ENCODE peak calls at places on chromosomes 7 and 10, in four cellular contexts. G is tibial nerve, R is GM12865, H is breast epithelium. S is an unnamed sample.

GRCh38 chr7:91628742-91629141 is 251.8 kb downstream of the MTERF1 start:
- DNase-seq in H (no peak), G (no peak), R (no peak), S (no peak)

GRCh38 chr7:47539398-47540052 is 42.4 kb downstream of the TNS3 start:
- DNase-seq in R (no peak), H (no peak), G (no peak), S (no peak)

GRCh38 chr7:105916603-105917002 is 40.2 kb upstream of the ATXN7L1 start:
- DNase-seq in R (no peak), H (no peak), G (no peak), S (no peak)

GRCh38 chr7:41633690-41634089 is 69.2 kb downstream of the INHBA start:
- DNase-seq in H (no peak), G (no peak), R (no peak), S (no peak)

GRCh38 chr10:60848680-60849079 is 70.4 kb downstream of the CDK1 start:
- DNase-seq in H (no peak), G (no peak), R (no peak), S (no peak)

GRCh38 chr7:27603813-27604212 is 58.9 kb downstream of the HIBADH start:
- DNase-seq in G (no peak), H (no peak), R (no peak), S (no peak)

GRCh38 chr7:44272456-44272855 is 52.9 kb downstream of the CAMK2B start:
- DNase-seq in G (no peak), R (no peak), H (no peak), S (no peak)

GRCh38 chr10:87105725-87106124 is 10.7 kb downstream of the SHLD2 start:
- DNase-seq in R (no peak), H (no peak), G (no peak), S (no peak)

GRCh38 chr7:105250239-105250638 is 138.5 kb downstream of the SRPK2 start:
- DNase-seq in H (no peak), G (no peak), R (no peak), S (no peak)

GRCh38 chr10:5467634-5468255 is 31.6 kb downstream of the CALML5 start:
- DNase-seq in R (no peak), H (no peak), G (no peak), S (no peak)

GRCh38 chr10:61903184-61903990 is 1.9 kb downstream of the ARID5B start:
- DNase-seq in H (no peak), R (peak), G (peak), S (peak)

GRCh38 chr10:132499367-132499685 is 38.3 kb upstream of the INPP5A start:
- DNase-seq in H (no peak), G (no peak), R (no peak), S (no peak)

GRCh38 chr7:46468753-46469356 is 547.8 kb upstream of the IGFBP3 start:
- DNase-seq in R (no peak), H (no peak), G (no peak), S (no peak)

GRCh38 chr7:27784399-27785053 is 44.6 kb downstream of the TAX1BP1 start:
- DNase-seq in R (peak), H (no peak), G (peak), S (no peak)

GRCh38 chr7:40658731-40659130 is 523.9 kb downstream of the SUGCT start:
- DNase-seq in R (no peak), G (no peak), H (no peak), S (no peak)

GRCh38 chr7:79055722-79056415 is 397.6 kb downstream of the MAGI2 start:
- DNase-seq in G (no peak), R (no peak), H (no peak), S (no peak)

GRCh38 chr7:152341039-152341913 is 94.5 kb downstream of the KMT2C start:
- DNase-seq in R (peak), G (peak), H (no peak), S (peak)

GRCh38 chr10:106424981-106425380 is 739.5 kb downstream of the SORCS1 start:
- DNase-seq in R (no peak), G (no peak), H (no peak), S (no peak)

GRCh38 chr10:11442001-11442773 is 169.3 kb downstream of the USP6NL start:
- DNase-seq in R (no peak), H (no peak), G (no peak), S (peak)

GRCh38 chr10:104387130-104387888 is 33.7 kb downstream of the CFAP58 start:
- DNase-seq in H (no peak), R (peak), G (no peak), S (no peak)

GRCh38 chr7:138116156-138116555 is 39.9 kb downstream of the AKR1D1 start:
- DNase-seq in R (no peak), H (no peak), G (no peak), S (no peak)

GRCh38 chr7:155865830-155866545 is 53.7 kb upstream of the SHH start:
- DNase-seq in G (no peak), R (no peak), H (no peak), S (no peak)

GRCh38 chr7:138527746-138528223 is 67.7 kb downstream of the TRIM24 start:
- DNase-seq in H (no peak), G (no peak), R (no peak), S (no peak)

GRCh38 chr7:45957721-45958120 is 36.6 kb upstream of the IGFBP3 start:
- DNase-seq in G (no peak), H (no peak), R (no peak), S (no peak)

GRCh38 chr7:2845193-2845592 is 1.1 kb upstream of the GNA12 start:
- DNase-seq in R (no peak), G (no peak), H (no peak), S (no peak)

GRCh38 chr7:123769371-123769770 is 20.6 kb upstream of the WASL start:
- DNase-seq in G (no peak), H (no peak), R (no peak), S (no peak)

DNA sequence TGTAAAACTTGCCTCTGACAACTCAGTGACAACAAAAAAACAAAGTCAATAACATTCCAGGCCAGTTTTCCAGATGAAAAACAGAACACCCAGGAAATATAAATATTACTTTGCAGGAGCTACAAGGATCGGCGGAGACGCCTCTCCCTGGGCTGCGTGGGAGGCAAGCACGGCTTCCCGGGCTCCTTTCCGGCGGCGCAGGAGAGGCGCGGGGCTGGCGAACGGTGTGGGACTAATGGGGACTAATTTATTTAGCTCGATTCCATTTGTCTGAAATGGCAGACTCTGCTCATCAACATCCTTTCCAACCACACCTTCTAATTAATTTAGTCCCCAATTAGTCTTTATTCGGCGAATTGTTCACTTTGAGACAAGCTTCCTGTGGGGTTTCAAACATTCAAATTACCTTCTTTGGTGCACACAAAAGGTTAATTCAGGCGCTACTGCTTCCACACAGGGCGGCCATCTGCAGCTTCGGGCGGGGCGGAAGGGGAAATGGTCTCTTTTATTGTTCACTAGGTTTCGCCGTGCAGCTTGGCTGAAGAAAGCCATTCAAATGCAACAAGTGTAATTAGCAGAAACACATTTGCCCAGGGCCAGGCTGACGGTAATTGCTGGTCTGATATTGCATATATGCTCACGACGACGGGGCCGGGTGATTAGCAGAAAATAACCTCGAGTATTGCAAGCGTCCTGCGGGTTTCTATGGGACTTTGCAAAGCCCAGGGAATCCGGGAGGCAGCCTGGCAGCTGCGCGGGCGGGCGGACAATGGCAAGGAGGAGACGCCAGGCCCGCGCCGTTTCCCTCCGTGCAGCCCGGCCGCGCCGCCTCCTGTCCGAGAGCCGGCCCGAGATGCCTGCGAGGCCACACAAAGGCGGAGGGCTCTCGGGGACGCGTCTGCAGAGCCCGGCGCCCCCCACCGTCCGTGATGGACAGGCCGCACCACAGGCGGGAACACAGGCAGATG is 270.1 kb downstream of the PTPRN2 start:
- DNase-seq in G (no peak), R (no peak), H (no peak), S (no peak)
- TF ChIP-seq CTCF in G (no peak), R (no peak), H (no peak), S (no peak)

GRCh38 chr10:78953124-78954008 is 115.4 kb upstream of the ZMIZ1 start:
- DNase-seq in G (no peak), H (no peak), R (peak), S (no peak)

GRCh38 chr10:78952018-78952417 is 116.7 kb upstream of the ZMIZ1 start:
- DNase-seq in H (no peak), G (no peak), R (no peak), S (no peak)

GRCh38 chr10:78954009-78954297 is 114.8 kb upstream of the ZMIZ1 start:
- DNase-seq in H (no peak), R (no peak), G (no peak), S (no peak)

GRCh38 chr10:78950656-78951587 is 117.8 kb upstream of the ZMIZ1 start:
- DNase-seq in H (no peak), G (no peak), R (no peak), S (no peak)

GRCh38 chr10:78952686-78953085 is 116.1 kb upstream of the ZMIZ1 start:
- DNase-seq in R (no peak), H (no peak), G (peak), S (no peak)
- TF ChIP-seq CTCF in R (no peak), H (no peak), G (no peak), S (no peak)

DNA sequence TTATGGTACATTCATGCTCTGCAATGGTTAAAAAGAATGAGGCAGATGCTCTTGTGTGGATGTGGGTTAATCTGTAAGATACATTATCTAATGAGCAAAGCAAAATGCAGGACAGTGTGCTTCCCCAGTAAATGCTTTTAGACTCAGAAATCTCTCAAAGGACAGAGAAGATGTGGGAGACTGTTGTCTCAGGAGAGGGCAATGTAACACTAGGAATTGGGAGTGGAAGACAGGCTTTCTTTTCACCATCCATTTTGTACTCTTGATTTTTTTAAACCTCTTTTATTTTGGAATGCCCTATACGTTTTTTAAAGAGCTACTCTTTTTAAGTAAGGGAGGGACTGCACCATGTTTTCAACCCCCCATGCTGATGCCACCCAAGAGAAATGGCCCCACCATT is 77.5 kb upstream of the ADAM12 start:
- DNase-seq in G (no peak), R (no peak), H (no peak), S (no peak)
- TF ChIP-seq CTCF in G (no peak), R (no peak), H (no peak), S (no peak)

DNA sequence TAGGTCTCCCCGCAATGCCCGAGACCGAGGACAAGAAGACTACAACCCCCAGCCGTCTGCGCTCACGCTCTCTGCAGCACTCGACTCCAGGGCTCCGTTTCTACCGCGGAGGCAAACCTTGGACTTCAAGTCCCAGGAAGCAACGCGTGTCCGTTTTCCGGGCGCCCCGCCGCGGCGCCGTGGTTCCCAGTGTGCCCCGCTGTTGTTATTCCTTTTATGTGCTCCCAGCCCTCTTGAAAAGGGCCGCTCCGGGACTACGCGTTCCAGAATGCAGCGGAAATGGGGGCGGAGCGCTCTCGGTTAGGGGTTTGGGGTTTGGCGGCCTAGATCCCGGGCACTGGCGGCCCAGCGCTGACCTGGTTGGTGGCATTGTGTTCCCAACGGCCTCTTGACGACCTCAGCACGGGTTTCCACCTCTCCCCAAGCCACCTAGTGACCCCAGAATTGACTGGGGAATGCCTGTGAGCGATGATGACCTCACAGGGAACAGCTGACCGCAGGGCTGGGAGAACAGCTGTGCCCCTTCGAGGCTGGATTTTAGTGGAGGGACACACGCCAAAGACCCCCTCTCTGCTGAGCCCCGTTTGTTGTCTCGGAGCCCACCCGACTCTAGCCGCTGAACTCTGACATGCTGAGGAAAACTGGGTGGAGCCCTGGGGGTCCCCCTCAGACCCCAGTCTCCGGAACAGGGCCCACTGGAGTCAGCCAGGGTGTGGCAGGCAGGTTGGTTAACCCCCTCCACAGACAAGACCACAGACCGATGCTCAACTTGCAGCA is 480 bp upstream of the CDK5 start:
- DNase-seq in H (peak), R (peak), G (peak), S (peak)
- TF ChIP-seq CTCF in H (no peak), R (no peak), G (peak), S (no peak)

GRCh38 chr10:86100581-86101061 is 266.0 kb downstream of the GRID1 start:
- DNase-seq in R (peak), H (no peak), G (no peak), S (peak)
- TF ChIP-seq CTCF in R (peak), H (no peak), G (no peak), S (no peak)

GRCh38 chr7:99235925-99236324 is 28.0 kb upstream of the KPNA7 start:
- DNase-seq in G (no peak), H (no peak), R (no peak), S (no peak)

GRCh38 chr7:99242667-99243066 is 30.0 kb upstream of the MYH16 start:
- DNase-seq in G (no peak), R (no peak), H (no peak), S (no peak)

GRCh38 chr7:99234185-99234584 is 26.3 kb upstream of the KPNA7 start:
- DNase-seq in R (no peak), G (no peak), H (no peak), S (no peak)

GRCh38 chr7:99243751-99244337 is 28.8 kb upstream of the MYH16 start:
- DNase-seq in H (no peak), G (no peak), R (no peak), S (no peak)

GRCh38 chr7:99238558-99239341 is 30.8 kb upstream of the KPNA7 start:
- DNase-seq in G (no peak), H (no peak), R (no peak), S (no peak)
- TF ChIP-seq CTCF in G (no peak), H (no peak), R (no peak), S (no peak)

GRCh38 chr10:94314913-94315545 is 47.7 kb downstream of the NOC3L start:
- DNase-seq in G (no peak), H (no peak), R (no peak), S (no peak)
- TF ChIP-seq CTCF in G (no peak), H (no peak), R (no peak), S (no peak)

GRCh38 chr7:157474685-157475084 is 137.9 kb downstream of the DNAJB6 start:
- DNase-seq in H (no peak), R (peak), G (no peak), S (no peak)
- TF ChIP-seq CTCF in H (no peak), R (peak), G (no peak), S (no peak)

DNA sequence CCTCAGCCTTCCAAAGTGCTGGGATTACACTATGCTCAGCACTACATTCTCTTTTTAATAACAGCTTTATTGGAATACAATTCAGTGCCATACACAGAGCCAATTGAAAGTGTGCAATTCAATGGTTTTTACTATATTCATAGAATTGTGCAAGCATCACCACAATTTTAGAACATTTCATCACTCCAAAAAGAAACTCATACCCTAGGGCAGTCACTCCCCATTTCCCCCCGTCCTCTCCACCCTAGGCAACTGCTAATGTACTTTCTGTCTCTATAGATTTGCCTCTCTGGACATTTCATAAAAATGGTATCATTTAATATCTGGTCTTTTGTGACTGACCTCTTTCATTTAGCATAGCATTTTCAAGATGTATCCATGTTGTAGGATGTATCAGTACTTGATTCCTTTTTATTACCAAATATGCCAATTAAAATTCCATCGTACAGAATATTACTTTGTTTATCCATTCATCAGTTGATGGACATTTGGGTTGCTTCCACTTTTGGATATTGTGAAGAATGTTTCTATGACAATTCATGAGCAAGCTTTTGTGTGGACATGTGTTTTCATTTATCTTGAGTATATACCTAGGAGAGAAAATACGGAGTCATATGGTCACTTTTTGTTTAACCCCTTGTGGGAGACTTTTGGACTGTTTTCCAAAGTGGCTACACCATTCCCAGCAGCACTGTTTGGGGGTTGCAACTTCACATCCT is 6.3 kb upstream of the XPNPEP1 start:
- DNase-seq in G (no peak), H (no peak), R (no peak), S (no peak)
- TF ChIP-seq CTCF in G (peak), H (no peak), R (no peak), S (no peak)

S was measured in lower leg skin.